ENCODE peak calls at places on chromosomes 3 and 15, in five cellular contexts. One of them, this sample, is unnamed.

GRCh38 chr3:63934041-63934440 is 21.9 kb upstream of the SCAANT1 start:
- DNase-seq in CD8-positive, alpha-beta memory T cell: no peak
- DNase-seq in cardiac muscle cell: no peak
- DNase-seq in heart right ventricle: peak; percentile 24
- DNase-seq in lung: no peak
- DNase-seq in this sample: no peak

GRCh38 chr15:85329561-85330421 is 50.6 kb upstream of the AKAP13 start:
- DNase-seq in CD8-positive, alpha-beta memory T cell: no peak
- DNase-seq in cardiac muscle cell: no peak
- DNase-seq in heart right ventricle: no peak
- DNase-seq in lung: no peak
- DNase-seq in this sample: no peak

GRCh38 chr3:184647405-184647936 is 64.4 kb downstream of the MAGEF1 start:
- DNase-seq in CD8-positive, alpha-beta memory T cell: no peak
- DNase-seq in cardiac muscle cell: no peak
- DNase-seq in heart right ventricle: no peak
- DNase-seq in lung: no peak
- DNase-seq in this sample: no peak

GRCh38 chr3:66039590-66039887 is 821 bp upstream of the MAGI1 start:
- DNase-seq in CD8-positive, alpha-beta memory T cell: no peak
- DNase-seq in cardiac muscle cell: peak; percentile 61
- DNase-seq in heart right ventricle: peak; percentile 49
- DNase-seq in lung: no peak
- DNase-seq in this sample: peak; percentile 74

GRCh38 chr15:77889009-77889806 is 188.3 kb downstream of the TBC1D2B start:
- DNase-seq in CD8-positive, alpha-beta memory T cell: no peak
- DNase-seq in cardiac muscle cell: no peak
- DNase-seq in heart right ventricle: no peak
- DNase-seq in lung: no peak
- DNase-seq in this sample: peak; percentile 55

GRCh38 chr15:89122532-89123525 is 34.6 kb downstream of the ABHD2 start:
- DNase-seq in CD8-positive, alpha-beta memory T cell: no peak
- DNase-seq in cardiac muscle cell: no peak
- DNase-seq in heart right ventricle: no peak
- DNase-seq in lung: no peak
- DNase-seq in this sample: no peak

GRCh38 chr15:97995881-97996603 is 35.5 kb downstream of the ARRDC4 start:
- DNase-seq in CD8-positive, alpha-beta memory T cell: no peak
- DNase-seq in cardiac muscle cell: peak; percentile 13
- DNase-seq in heart right ventricle: no peak
- DNase-seq in lung: no peak
- DNase-seq in this sample: no peak

GRCh38 chr3:67518196-67518595 is 136.2 kb downstream of the SUCLG2 start:
- DNase-seq in CD8-positive, alpha-beta memory T cell: no peak
- DNase-seq in cardiac muscle cell: no peak
- DNase-seq in heart right ventricle: no peak
- DNase-seq in lung: no peak
- DNase-seq in this sample: no peak

GRCh38 chr15:62909257-62909656 is 133.3 kb upstream of the TPM1 start:
- DNase-seq in CD8-positive, alpha-beta memory T cell: no peak
- DNase-seq in cardiac muscle cell: no peak
- DNase-seq in heart right ventricle: no peak
- DNase-seq in lung: no peak
- DNase-seq in this sample: no peak

GRCh38 chr3:180408654-180409053 is 193.3 kb upstream of the TTC14 start:
- DNase-seq in CD8-positive, alpha-beta memory T cell: no peak
- DNase-seq in cardiac muscle cell: no peak
- DNase-seq in heart right ventricle: no peak
- DNase-seq in lung: no peak
- DNase-seq in this sample: no peak

GRCh38 chr3:47440131-47440530 is 35.6 kb downstream of the SCAP start:
- DNase-seq in CD8-positive, alpha-beta memory T cell: no peak
- DNase-seq in cardiac muscle cell: peak; percentile 20
- DNase-seq in heart right ventricle: no peak
- DNase-seq in lung: no peak
- DNase-seq in this sample: peak; percentile 6

GRCh38 chr3:47441796-47442551 is 33.8 kb downstream of the SCAP start:
- DNase-seq in CD8-positive, alpha-beta memory T cell: no peak
- DNase-seq in cardiac muscle cell: no peak
- DNase-seq in heart right ventricle: no peak
- DNase-seq in lung: no peak
- DNase-seq in this sample: no peak

GRCh38 chr3:47444103-47444502 is 31.6 kb downstream of the SCAP start:
- DNase-seq in CD8-positive, alpha-beta memory T cell: no peak
- DNase-seq in cardiac muscle cell: no peak
- DNase-seq in heart right ventricle: no peak
- DNase-seq in lung: no peak
- DNase-seq in this sample: no peak

DNA sequence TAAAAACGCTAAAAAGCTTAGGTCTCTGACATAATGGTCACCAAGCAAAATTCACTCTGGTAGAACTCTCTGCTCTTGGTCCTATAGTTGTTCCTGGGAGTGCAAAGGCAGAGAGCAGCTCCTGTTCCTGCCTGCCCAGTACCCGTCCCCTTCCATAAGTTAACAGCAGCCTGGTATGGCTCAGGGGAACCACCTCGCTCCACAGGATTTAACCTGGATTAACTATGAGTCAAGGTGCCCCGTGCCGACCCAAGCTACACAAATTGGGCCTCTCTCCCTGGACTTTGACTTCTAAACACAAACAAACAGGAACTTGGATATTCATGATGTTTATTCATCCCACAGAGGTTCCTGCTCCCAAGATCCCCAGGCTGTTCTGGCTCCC is 32.1 kb downstream of the SCAP start:
- DNase-seq in CD8-positive, alpha-beta memory T cell: no peak
- DNase-seq in cardiac muscle cell: no peak
- DNase-seq in heart right ventricle: no peak
- DNase-seq in lung: no peak
- DNase-seq in this sample: no peak
- H3K4me3 ChIP-seq in CD8-positive, alpha-beta memory T cell: no peak overlapping the region
- H3K4me3 ChIP-seq in cardiac muscle cell: no peak overlapping the region
- H3K4me3 ChIP-seq in heart right ventricle: no peak overlapping the region
- H3K4me3 ChIP-seq in lung: no peak overlapping the region
- H3K4me3 ChIP-seq in this sample: no peak overlapping the region

DNA sequence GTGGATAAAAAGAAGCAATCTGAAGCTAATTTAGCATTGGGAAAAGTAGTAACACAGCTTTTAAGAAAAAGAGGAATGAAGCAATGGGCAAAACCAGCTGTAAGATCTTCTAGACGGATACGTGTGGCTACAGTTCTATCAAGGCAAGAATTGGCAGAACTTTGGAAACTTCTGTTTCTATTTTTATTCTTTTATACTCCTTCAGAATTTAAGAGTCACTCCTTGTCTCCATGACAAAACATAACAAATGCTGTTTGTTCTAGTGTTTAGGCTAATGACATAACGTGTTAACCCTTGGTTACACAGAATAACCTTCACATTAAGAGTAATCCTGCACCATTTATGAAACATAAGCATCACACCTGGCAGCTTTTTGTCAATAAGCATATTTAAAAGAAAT is 289.3 kb downstream of the ROBO2 start:
- DNase-seq in CD8-positive, alpha-beta memory T cell: no peak
- DNase-seq in cardiac muscle cell: no peak
- DNase-seq in heart right ventricle: no peak
- DNase-seq in lung: no peak
- DNase-seq in this sample: no peak
- H3K9me3 ChIP-seq in CD8-positive, alpha-beta memory T cell: no peaks in the 10 kb centered on the region
- H3K9me3 ChIP-seq in cardiac muscle cell: no peaks in the 10 kb centered on the region
- H3K9me3 ChIP-seq in heart right ventricle: no peaks in the 10 kb centered on the region
- H3K9me3 ChIP-seq in lung: no peaks in the 10 kb centered on the region
- H3K9me3 ChIP-seq in this sample: no peaks in the 10 kb centered on the region

DNA sequence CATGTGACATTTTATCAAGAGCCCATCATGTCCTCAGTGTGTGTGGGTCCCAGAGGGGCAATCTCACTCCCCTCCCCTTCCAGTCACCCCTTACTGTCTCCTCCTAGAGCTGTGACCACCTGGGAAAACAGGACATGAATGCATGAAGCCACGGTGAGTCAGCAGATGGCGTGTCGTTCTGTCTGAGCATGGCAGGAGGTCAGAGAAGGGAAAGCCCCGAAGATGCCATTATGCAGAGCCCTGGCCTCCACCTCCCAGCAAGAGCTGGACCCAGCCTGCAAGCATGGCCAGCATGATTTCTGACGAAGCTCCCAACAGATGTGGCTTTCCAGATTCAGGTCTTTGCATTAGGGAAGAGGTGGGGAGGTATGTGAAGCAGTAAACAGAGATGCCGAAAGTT is 118.4 kb downstream of the TLE3 start:
- DNase-seq in CD8-positive, alpha-beta memory T cell: no peak
- DNase-seq in cardiac muscle cell: peak; percentile 7
- DNase-seq in heart right ventricle: no peak
- DNase-seq in lung: no peak
- DNase-seq in this sample: no peak
- H3K4me1 ChIP-seq in CD8-positive, alpha-beta memory T cell: no peaks in the 10 kb centered on the region
- H3K4me1 ChIP-seq in cardiac muscle cell: no peaks in the 10 kb centered on the region
- H3K4me1 ChIP-seq in heart right ventricle: no peaks in the 10 kb centered on the region
- H3K4me1 ChIP-seq in lung: no peaks in the 10 kb centered on the region
- H3K4me1 ChIP-seq in this sample: no peaks in the 10 kb centered on the region

GRCh38 chr3:118808743-118809142 is 225.9 kb downstream of the IGSF11 start:
- DNase-seq in CD8-positive, alpha-beta memory T cell: no peak
- DNase-seq in cardiac muscle cell: no peak
- DNase-seq in heart right ventricle: no peak
- DNase-seq in lung: no peak
- DNase-seq in this sample: no peak
- H3K4me3 ChIP-seq in CD8-positive, alpha-beta memory T cell: no peak overlapping the region
- H3K4me3 ChIP-seq in cardiac muscle cell: no peak overlapping the region
- H3K4me3 ChIP-seq in heart right ventricle: no peak overlapping the region
- H3K4me3 ChIP-seq in lung: no peak overlapping the region
- H3K4me3 ChIP-seq in this sample: no peak overlapping the region

GRCh38 chr3:194321666-194322640 is 29.2 kb downstream of the CPN2 start:
- DNase-seq in CD8-positive, alpha-beta memory T cell: no peak
- DNase-seq in cardiac muscle cell: no peak
- DNase-seq in heart right ventricle: no peak
- DNase-seq in lung: no peak
- DNase-seq in this sample: no peak

GRCh38 chr3:194320100-194320499 is 31.0 kb downstream of the CPN2 start:
- DNase-seq in CD8-positive, alpha-beta memory T cell: no peak
- DNase-seq in cardiac muscle cell: no peak
- DNase-seq in heart right ventricle: no peak
- DNase-seq in lung: no peak
- DNase-seq in this sample: no peak

GRCh38 chr3:194322701-194323174 is 28.4 kb downstream of the CPN2 start:
- DNase-seq in CD8-positive, alpha-beta memory T cell: no peak
- DNase-seq in cardiac muscle cell: no peak
- DNase-seq in heart right ventricle: no peak
- DNase-seq in lung: no peak
- DNase-seq in this sample: no peak

GRCh38 chr3:194318511-194319161 is 32.5 kb downstream of the CPN2 start:
- DNase-seq in CD8-positive, alpha-beta memory T cell: no peak
- DNase-seq in cardiac muscle cell: no peak
- DNase-seq in heart right ventricle: no peak
- DNase-seq in lung: no peak
- DNase-seq in this sample: no peak

DNA sequence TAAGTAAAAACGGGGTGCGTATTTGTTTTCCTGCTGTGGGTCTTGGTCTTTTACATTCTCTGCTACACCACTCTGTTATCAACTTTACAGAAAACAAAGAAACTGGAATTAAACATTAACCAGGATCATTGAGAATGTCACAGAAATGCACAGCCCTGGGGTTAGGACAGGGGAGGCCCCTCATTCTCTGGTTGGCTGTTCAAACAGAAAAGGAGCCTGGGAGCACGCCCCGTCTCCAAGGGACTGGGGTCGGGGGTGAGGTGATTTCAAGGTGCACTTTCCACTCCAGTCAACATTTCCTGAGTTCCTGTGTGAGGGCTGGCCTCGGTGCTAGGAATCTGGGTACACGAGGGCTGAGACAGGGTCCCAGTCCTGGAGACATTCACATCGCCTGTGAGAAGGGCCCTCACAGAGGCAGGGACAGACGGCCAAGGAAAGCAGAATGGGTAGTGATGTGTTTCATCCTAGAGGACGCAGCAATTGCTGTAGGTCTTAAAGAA is 30.3 kb downstream of the CPN2 start:
- DNase-seq in CD8-positive, alpha-beta memory T cell: no peak
- DNase-seq in cardiac muscle cell: no peak
- DNase-seq in heart right ventricle: no peak
- DNase-seq in lung: no peak
- DNase-seq in this sample: no peak
- H3K9me3 ChIP-seq in CD8-positive, alpha-beta memory T cell: no peaks in the 10 kb centered on the region
- H3K9me3 ChIP-seq in cardiac muscle cell: no peaks in the 10 kb centered on the region
- H3K9me3 ChIP-seq in heart right ventricle: no peaks in the 10 kb centered on the region
- H3K9me3 ChIP-seq in lung: peaks cover 8% of the 10 kb centered on the region
- H3K9me3 ChIP-seq in this sample: no peaks in the 10 kb centered on the region

DNA sequence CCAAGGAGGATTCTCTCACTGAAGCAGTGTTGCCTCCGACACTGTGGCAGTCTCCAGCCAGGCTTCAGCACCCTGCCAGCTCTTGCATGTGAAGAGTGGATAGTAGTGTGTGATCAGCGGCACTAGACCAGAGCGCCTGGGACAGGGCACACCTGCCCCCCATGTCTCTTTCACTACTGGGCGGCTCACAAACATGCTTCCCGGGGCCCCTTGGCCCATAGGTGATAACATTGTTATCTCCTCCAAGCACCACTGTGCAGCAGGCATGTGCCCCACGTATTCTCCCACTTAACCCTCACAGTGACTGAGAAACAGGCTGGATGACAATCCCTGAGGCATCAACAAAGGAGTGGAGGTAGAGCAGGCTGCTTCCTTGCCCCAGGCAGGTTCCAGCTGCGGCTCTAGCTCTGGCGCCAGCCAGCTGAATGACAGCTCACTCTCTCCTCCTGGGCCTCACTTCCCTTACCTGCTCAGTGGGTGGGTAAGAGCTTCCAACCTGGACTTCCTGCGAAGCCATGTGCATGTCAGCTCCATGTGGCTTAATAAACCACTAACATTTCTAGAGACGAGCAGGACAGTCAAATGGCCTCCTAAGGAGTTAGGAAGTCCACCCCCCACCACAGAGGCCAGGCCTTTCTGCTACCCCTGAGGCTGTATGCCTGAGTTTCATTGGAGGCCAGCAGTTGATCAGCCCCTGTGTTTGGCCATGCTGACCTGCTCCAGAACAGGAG is 37.8 kb downstream of the KLF13 start:
- DNase-seq in CD8-positive, alpha-beta memory T cell: no peak
- DNase-seq in cardiac muscle cell: peak; percentile 49
- DNase-seq in heart right ventricle: no peak
- DNase-seq in lung: no peak
- DNase-seq in this sample: peak; percentile 59
- H3K4me1 ChIP-seq in CD8-positive, alpha-beta memory T cell: peaks cover 99% of the 10 kb centered on the region
- H3K4me1 ChIP-seq in cardiac muscle cell: peaks cover 75% of the 10 kb centered on the region
- H3K4me1 ChIP-seq in heart right ventricle: peaks cover 100% of the 10 kb centered on the region
- H3K4me1 ChIP-seq in lung: peaks cover 61% of the 10 kb centered on the region
- H3K4me1 ChIP-seq in this sample: peaks cover 11% of the 10 kb centered on the region